ENCODE peak calls at places on chromosomes 12 and 14, in eight cellular contexts. K, M, N, I, D, H, S and P are unnamed samples. For H3K27me3 and H3K4me1, the result is how much of the 10 kb centered on the place peaks cover.

GRCh38 chr14:73770977-73771847 is 57.0 kb upstream of the PNMA1 start:
- DNase-seq in H (no peak), K (no peak), S (peak), M (no peak), D (no peak), I (no peak), N (no peak), P (no peak)

GRCh38 chr14:90544971-90545370 is 148.1 kb downstream of the CALM1 start:
- DNase-seq in M (peak), K (no peak), D (no peak), S (peak), H (no peak), N (no peak), I (peak), P (no peak)

GRCh38 chr12:118357327-118358007 is 15.2 kb downstream of the TAOK3 start:
- DNase-seq in N (peak), S (no peak), H (peak), K (peak), I (no peak), M (peak), D (no peak), P (peak)

GRCh38 chr14:91173221-91173670 is 59.4 kb downstream of the DGLUCY start:
- DNase-seq in M (peak), D (peak), H (peak), I (peak), S (peak), K (peak), N (peak), P (peak)

GRCh38 chr14:70811065-70811464 is 1.8 kb upstream of the MAP3K9 start:
- DNase-seq in K (no peak), D (no peak), H (no peak), S (no peak), N (no peak), I (no peak), M (no peak), P (no peak)

GRCh38 chr12:113278631-113279030 is 56.3 kb downstream of the SLC8B1 start:
- DNase-seq in D (no peak), I (peak), N (no peak), M (no peak), S (peak), H (no peak), K (no peak), P (no peak)

GRCh38 chr12:114579389-114579788 is 104.6 kb downstream of the TBX3 start:
- DNase-seq in I (no peak), H (no peak), S (no peak), D (no peak), M (no peak), N (no peak), K (no peak), P (no peak)

GRCh38 chr12:99043319-99043914 is 398.3 kb downstream of the APAF1 start:
- DNase-seq in K (peak), I (peak), D (peak), H (peak), N (no peak), M (no peak), S (peak), P (peak)

GRCh38 chr14:45705954-45706353 is 453.0 kb upstream of the MIS18BP1 start:
- DNase-seq in H (no peak), N (no peak), S (no peak), D (no peak), I (no peak), M (no peak), K (no peak), P (no peak)

GRCh38 chr14:101731187-101732080 is 30.1 kb upstream of the PPP2R5C start:
- DNase-seq in D (peak), K (peak), S (peak), I (no peak), N (peak), H (peak), M (peak), P (peak)

GRCh38 chr12:96985515-96986362 is 78.7 kb downstream of the NEDD1 start:
- DNase-seq in D (peak), M (peak), K (peak), S (peak), I (peak), H (peak), N (peak), P (peak)

GRCh38 chr12:11991604-11992003 is 79.1 kb upstream of the BCL2L14 start:
- DNase-seq in K (no peak), M (no peak), D (no peak), I (no peak), N (no peak), S (no peak), H (no peak), P (no peak)

GRCh38 chr12:105480162-105480561 is 149.7 kb downstream of the C12orf75 start:
- DNase-seq in D (no peak), I (no peak), M (no peak), N (no peak), K (peak), S (no peak), H (no peak), P (no peak)

GRCh38 chr14:73771848-73772705 is 57.9 kb upstream of the PNMA1 start:
- DNase-seq in H (peak), K (peak), I (peak), M (peak), S (peak), D (peak), N (peak), P (peak)

GRCh38 chr12:7869137-7869536 is 3.6 kb downstream of the SLC2A14 start:
- DNase-seq in D (no peak), N (no peak), H (peak), K (no peak), S (no peak), I (no peak), M (no peak), P (no peak)

GRCh38 chr12:20369164-20370000 is 1.0 kb downstream of the PDE3A start:
- DNase-seq in I (peak), S (peak), H (peak), K (peak), D (peak), N (no peak), M (no peak), P (no peak)

GRCh38 chr12:97363693-97364092 is 98.9 kb upstream of the RMST start:
- DNase-seq in K (no peak), S (no peak), M (no peak), I (no peak), D (no peak), H (no peak), N (no peak), P (no peak)

GRCh38 chr12:121849660-121850059 is 9.0 kb downstream of the HPD start:
- DNase-seq in M (no peak), I (no peak), S (no peak), H (no peak), N (no peak), K (no peak), D (no peak), P (no peak)

GRCh38 chr12:40063424-40063823 is 42.5 kb downstream of the SLC2A13 start:
- DNase-seq in K (no peak), H (peak), I (no peak), M (no peak), S (no peak), D (no peak), N (no peak), P (no peak)

GRCh38 chr14:100222219-100223093 is 16.5 kb upstream of the YY1 start:
- DNase-seq in H (no peak), K (peak), N (no peak), I (no peak), D (no peak), S (no peak), M (no peak), P (no peak)

GRCh38 chr12:20950248-20950647 is 139.7 kb downstream of the SLCO1B3 start:
- DNase-seq in I (no peak), S (no peak), K (peak), H (peak), M (no peak), D (no peak), N (no peak), P (no peak)

GRCh38 chr12:62785941-62786559 is 148.9 kb downstream of the PPM1H start:
- DNase-seq in M (no peak), H (peak), D (no peak), N (no peak), S (no peak), K (peak), I (no peak), P (no peak)

GRCh38 chr12:64678248-64678647 is 68.0 kb downstream of the RASSF3 start:
- DNase-seq in S (no peak), N (no peak), D (no peak), M (no peak), H (no peak), I (no peak), K (no peak), P (no peak)

GRCh38 chr12:20463920-20464524 is 95.7 kb downstream of the PDE3A start:
- DNase-seq in I (no peak), K (peak), S (no peak), M (no peak), D (no peak), N (no peak), H (no peak), P (no peak)

GRCh38 chr12:106583578-106584103 is 837 bp downstream of the RFX4 start:
- DNase-seq in N (no peak), I (no peak), H (peak), D (no peak), S (no peak), K (no peak), M (no peak), P (no peak)

GRCh38 chr12:109160433-109160832 is 44.0 kb downstream of the ACACB start:
- DNase-seq in N (no peak), S (no peak), M (no peak), D (no peak), H (no peak), I (no peak), K (no peak), P (no peak)

GRCh38 chr14:46490150-46490769 is 161.3 kb downstream of the RPL10L start:
- DNase-seq in D (no peak), K (peak), M (no peak), S (no peak), N (no peak), I (no peak), H (peak), P (no peak)

GRCh38 chr14:100376751-100377171 is 53.6 kb downstream of the SLC25A47 start:
- DNase-seq in S (no peak), M (no peak), I (no peak), H (peak), N (no peak), K (no peak), D (no peak), P (no peak)

GRCh38 chr12:40054554-40055226 is 51.2 kb downstream of the SLC2A13 start:
- DNase-seq in D (peak), S (no peak), N (no peak), H (peak), K (no peak), M (no peak), I (no peak), P (no peak)

GRCh38 chr14:20775043-20775442 is 6.0 kb upstream of the RNASE6 start:
- DNase-seq in D (no peak), I (no peak), S (no peak), N (no peak), K (no peak), H (no peak), M (no peak), P (no peak)

GRCh38 chr14:23445773-23446172 is 10.3 kb upstream of the MYH7 start:
- DNase-seq in N (no peak), D (no peak), S (no peak), K (no peak), M (no peak), H (no peak), I (no peak), P (no peak)

DNA sequence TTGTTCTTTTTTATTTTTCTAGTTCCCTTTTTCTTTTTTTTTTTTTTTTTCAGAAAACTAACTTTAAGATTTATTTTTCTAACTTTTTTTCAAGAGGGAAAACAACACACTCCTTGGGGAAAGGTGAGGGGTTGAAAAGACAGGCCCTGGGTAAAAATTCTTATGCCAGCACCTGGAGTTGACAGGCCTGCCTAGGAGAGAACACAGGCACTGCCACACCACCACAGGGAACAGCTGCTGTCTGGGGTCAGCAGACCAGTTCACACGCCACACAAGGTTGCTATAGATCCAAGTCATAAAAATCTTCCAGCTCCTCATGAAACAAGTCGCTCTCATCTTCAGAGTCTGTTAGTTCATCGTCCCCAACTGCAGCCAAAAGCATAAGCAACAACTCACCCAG is 246.4 kb downstream of the C12orf50 start:
- DNase-seq in I (no peak), D (no peak), M (no peak), H (no peak), K (no peak), N (no peak), S (no peak), P (no peak)
- H3K27me3 ChIP-seq in I (under half), D (under half), M (under half), H (under half), K (under half), N (under half), S (under half), P (under half)

GRCh38 chr14:51681411-51681810 is 29.7 kb downstream of the FRMD6 start:
- DNase-seq in N (no peak), D (no peak), H (no peak), S (no peak), K (no peak), M (no peak), I (no peak), P (no peak)
- H3K4me1 ChIP-seq in N (under half), D (under half), H (under half), S (under half), K (under half), M (under half), I (under half), P (under half)

GRCh38 chr12:93020225-93020997 is 91.3 kb upstream of the EEA1 start:
- DNase-seq in K (peak), N (no peak), M (no peak), D (no peak), I (no peak), S (peak), H (peak), P (no peak)
- H3K27ac ChIP-seq in K (peak), N (no peak), M (no peak), D (no peak), I (no peak), S (no peak), H (peak), P (no peak)

GRCh38 chr12:27498159-27498558 is 25.8 kb upstream of the PPFIBP1 start:
- DNase-seq in I (no peak), H (no peak), K (no peak), N (no peak), S (no peak), M (no peak), D (no peak), P (no peak)

GRCh38 chr12:27500546-27500945 is 23.5 kb upstream of the PPFIBP1 start:
- DNase-seq in K (peak), H (no peak), D (no peak), N (no peak), I (no peak), M (no peak), S (no peak), P (no peak)

GRCh38 chr12:27499377-27499776 is 24.6 kb upstream of the PPFIBP1 start:
- DNase-seq in S (no peak), D (no peak), I (no peak), N (no peak), M (no peak), K (no peak), H (no peak), P (no peak)

GRCh38 chr12:27498761-27499160 is 25.2 kb upstream of the PPFIBP1 start:
- DNase-seq in D (no peak), K (no peak), M (no peak), H (peak), N (no peak), I (no peak), S (no peak), P (no peak)

DNA sequence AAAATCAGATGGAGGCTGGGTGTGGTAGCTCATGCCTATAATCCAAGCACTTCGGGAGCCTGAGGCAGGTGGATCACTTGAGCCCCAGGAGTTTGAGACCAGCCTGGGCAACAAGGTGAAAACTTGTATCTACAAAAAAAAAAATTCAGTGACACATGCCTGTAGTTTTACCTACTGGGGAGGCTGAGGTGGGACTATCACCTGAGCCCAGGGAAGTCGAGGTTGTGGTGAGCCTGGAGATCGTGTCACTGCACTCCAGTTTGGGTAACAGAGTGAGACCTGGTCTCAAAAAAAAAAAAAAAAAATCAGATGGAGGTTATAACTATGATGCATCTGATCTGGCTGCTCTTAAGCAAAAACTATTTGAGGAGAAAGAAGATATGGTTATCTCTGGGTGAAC is 26.6 kb upstream of the PPFIBP1 start:
- DNase-seq in I (no peak), M (no peak), S (no peak), N (no peak), K (no peak), H (no peak), D (no peak), P (no peak)
- H3K27me3 ChIP-seq in I (under half), M (under half), S (under half), N (under half), K (under half), H (under half), D (under half), P (under half)

GRCh38 chr14:105486333-105486973 is at the start of gene CRIP1:
- DNase-seq in H (no peak), N (no peak), I (peak), K (no peak), D (no peak), M (no peak), S (peak), P (peak)

GRCh38 chr14:105487986-105488777 is 1.5 kb downstream of the CRIP1 start:
- DNase-seq in K (no peak), H (no peak), N (no peak), M (peak), I (peak), S (no peak), D (no peak), P (no peak)

GRCh38 chr14:105485720-105486332 is 860 bp upstream of the CRIP1 start:
- DNase-seq in H (peak), M (peak), K (peak), I (peak), N (no peak), S (peak), D (no peak), P (peak)

GRCh38 chr14:105487449-105487985 is 831 bp downstream of the CRIP1 start:
- DNase-seq in M (peak), K (no peak), D (peak), I (peak), S (peak), N (peak), H (no peak), P (peak)

GRCh38 chr14:105486974-105487448 is 325 bp downstream of the CRIP1 start:
- DNase-seq in H (no peak), D (peak), K (no peak), I (peak), N (no peak), S (peak), M (peak), P (peak)
- H3K4me1 ChIP-seq in H (half or more), D (under half), K (under half), I (under half), N (half or more), S (under half), M (half or more), P (half or more)

DNA sequence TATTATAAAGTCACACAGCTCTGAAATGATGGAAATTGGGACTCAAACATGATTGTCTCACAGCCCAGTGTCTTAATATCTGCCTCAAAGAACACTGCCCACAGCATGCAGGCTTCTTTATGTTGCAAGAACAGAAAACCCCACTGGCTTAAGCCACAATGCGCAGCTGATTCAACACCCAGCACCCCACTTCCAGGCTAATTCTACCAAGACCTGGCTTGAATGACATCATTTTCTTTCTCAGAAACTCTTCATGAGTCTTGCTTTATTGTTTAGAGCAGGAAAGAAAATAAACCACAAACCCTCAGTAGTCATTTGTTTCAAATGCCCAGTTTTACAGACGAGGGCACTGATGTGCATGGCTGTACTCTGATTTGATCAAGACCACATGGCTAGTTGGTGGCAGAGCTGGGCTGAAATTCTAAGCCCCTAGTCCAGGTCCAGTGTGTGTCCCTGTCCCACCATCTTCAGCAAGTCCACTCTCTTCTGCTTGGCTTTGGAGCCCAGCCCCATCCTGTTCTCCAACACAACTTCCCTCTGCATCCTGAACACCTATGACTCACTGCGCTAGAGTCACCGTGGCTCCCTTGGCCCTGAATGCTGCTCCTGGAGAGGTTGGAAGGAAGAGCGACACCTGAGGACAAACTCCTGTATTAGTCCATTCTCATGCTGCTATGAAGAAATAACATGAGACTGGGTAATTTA is 50.3 kb upstream of the SRSF5 start:
- DNase-seq in N (no peak), S (no peak), H (peak), K (peak), M (no peak), D (no peak), I (no peak), P (peak)
- H3K27ac ChIP-seq in N (no peak), S (peak), H (no peak), K (peak), M (no peak), D (peak), I (peak), P (no peak)

GRCh38 chr12:52252728-52253328 is 19.8 kb downstream of the KRT7 start:
- DNase-seq in H (no peak), K (no peak), I (no peak), N (no peak), D (no peak), S (no peak), M (no peak), P (no peak)
- H3K27me3 ChIP-seq in H (half or more), K (under half), I (under half), N (under half), D (under half), S (under half), M (under half), P (under half)

GRCh38 chr12:3627336-3627735 is 125.6 kb downstream of the CRACR2A start:
- DNase-seq in N (no peak), K (no peak), I (no peak), H (no peak), S (no peak), D (no peak), M (no peak), P (no peak)

GRCh38 chr12:3630621-3631271 is 122.2 kb downstream of the CRACR2A start:
- DNase-seq in K (no peak), D (no peak), I (no peak), N (no peak), S (no peak), M (no peak), H (no peak), P (no peak)

GRCh38 chr12:3628629-3629028 is 124.3 kb downstream of the CRACR2A start:
- DNase-seq in M (no peak), H (no peak), S (no peak), N (no peak), D (no peak), K (no peak), I (no peak), P (no peak)

GRCh38 chr12:3630111-3630510 is 122.8 kb downstream of the CRACR2A start:
- DNase-seq in I (no peak), S (no peak), H (no peak), K (no peak), N (no peak), M (no peak), D (no peak), P (no peak)

GRCh38 chr12:3629082-3629830 is 123.7 kb downstream of the CRACR2A start:
- DNase-seq in K (no peak), H (no peak), S (no peak), I (peak), M (no peak), N (no peak), D (no peak), P (no peak)
- H3K4me1 ChIP-seq in K (under half), H (under half), S (under half), I (under half), M (under half), N (under half), D (under half), P (under half)

GRCh38 chr12:48265792-48266191 is 62.7 kb upstream of the OR10AD1 start:
- DNase-seq in N (no peak), K (no peak), M (no peak), D (no peak), I (no peak), S (no peak), H (no peak), P (no peak)

GRCh38 chr12:48266826-48267225 is 63.7 kb upstream of the OR10AD1 start:
- DNase-seq in I (no peak), H (no peak), K (no peak), N (no peak), S (no peak), D (no peak), M (no peak), P (no peak)

GRCh38 chr12:48261773-48262172 is 58.7 kb upstream of the OR10AD1 start:
- DNase-seq in K (no peak), N (no peak), S (no peak), I (no peak), M (no peak), H (no peak), D (no peak), P (no peak)

GRCh38 chr12:48263617-48264016 is 60.5 kb upstream of the OR10AD1 start:
- DNase-seq in I (no peak), S (no peak), K (peak), D (no peak), M (no peak), H (no peak), N (no peak), P (no peak)
- H3K27ac ChIP-seq in I (no peak), S (no peak), K (no peak), D (no peak), M (no peak), H (no peak), N (no peak), P (no peak)

GRCh38 chr12:54038760-54039414 is 6.0 kb downstream of the HOXC5 start:
- DNase-seq in M (no peak), I (no peak), H (no peak), N (no peak), D (no peak), K (no peak), S (no peak), P (no peak)
- H3K27me3 ChIP-seq in M (under half), I (under half), H (half or more), N (under half), D (under half), K (half or more), S (under half), P (under half)